ENCODE peak calls at places on chromosomes 16 and 17, in ten cellular contexts. V, O, B, J, Y, L, R, T, W and P are unnamed samples.
A peak's percentile ranks its signal among the peaks of the same experiment; 100 is the strongest.

GRCh38 chr17:48505788-48506187 is 25.0 kb downstream of the HOXB1 start:
- DNase-seq in V (peak; percentile 59), O (no peak), B (peak; percentile 51), J (peak; percentile 83), Y (peak; percentile 79), L (no peak), R (no peak), T (peak; percentile 84), W (no peak), P (peak; percentile 92)

GRCh38 chr17:70775667-70776066 is 606.3 kb downstream of the KCNJ2 start:
- DNase-seq in V (no peak), O (no peak), B (no peak), J (peak; percentile 4), Y (no peak), L (no peak), R (no peak), T (no peak), W (no peak), P (no peak)

GRCh38 chr16:23302045-23302956 is at the start of gene SCNN1B:
- DNase-seq in V (no peak), O (no peak), B (no peak), J (no peak), Y (no peak), L (no peak), R (peak; percentile 32), T (no peak), W (peak; percentile 86), P (peak; percentile 31)

GRCh38 chr16:35370617-35371016 is 1911.2 kb downstream of the TP53TG3F start:
- DNase-seq in V (no peak), O (no peak), B (no peak), J (no peak), Y (no peak), L (no peak), R (no peak), T (no peak), W (no peak), P (no peak)

GRCh38 chr16:88634141-88634993 is 4.0 kb upstream of the IL17C start:
- DNase-seq in V (peak; percentile 49), O (no peak), B (no peak), J (peak; percentile 82), Y (no peak), L (peak; percentile 78), R (no peak), T (peak; percentile 65), W (peak; percentile 74), P (peak; percentile 62)

GRCh38 chr17:68957944-68958343 is 2.8 kb upstream of the ABCA8 start:
- DNase-seq in V (no peak), O (no peak), B (no peak), J (no peak), Y (no peak), L (no peak), R (no peak), T (no peak), W (no peak), P (no peak)

GRCh38 chr16:2040450-2041105 is 7.1 kb downstream of the NTHL1 start:
- DNase-seq in V (no peak), O (no peak), B (no peak), J (peak; percentile 52), Y (no peak), L (no peak), R (no peak), T (no peak), W (no peak), P (no peak)

GRCh38 chr16:77945126-77945525 is 77.2 kb upstream of the CLEC3A start:
- DNase-seq in V (no peak), O (no peak), B (no peak), J (no peak), Y (no peak), L (no peak), R (no peak), T (peak; percentile 10), W (no peak), P (no peak)

GRCh38 chr17:48490391-48491026 is 40.3 kb downstream of the HOXB1 start:
- DNase-seq in V (no peak), O (no peak), B (no peak), J (no peak), Y (no peak), L (no peak), R (no peak), T (no peak), W (no peak), P (no peak)

GRCh38 chr17:36812762-36813161 is 124.5 kb upstream of the LHX1 start:
- DNase-seq in V (no peak), O (no peak), B (no peak), J (no peak), Y (no peak), L (no peak), R (no peak), T (no peak), W (no peak), P (no peak)

GRCh38 chr17:80035937-80036714 is at the start of gene CCDC40:
- DNase-seq in V (peak; percentile 84), O (peak; percentile 45), B (no peak), J (peak; percentile 90), Y (no peak), L (peak; percentile 92), R (peak; percentile 88), T (peak; percentile 73), W (peak; percentile 87), P (peak; percentile 62)

GRCh38 chr17:80034654-80034976 is 1.1 kb downstream of the TBC1D16 start:
- DNase-seq in V (no peak), O (no peak), B (no peak), J (no peak), Y (no peak), L (no peak), R (no peak), T (no peak), W (no peak), P (no peak)

GRCh38 chr17:80035687-80035936 is at the start of gene TBC1D16:
- DNase-seq in V (no peak), O (no peak), B (no peak), J (no peak), Y (no peak), L (no peak), R (no peak), T (no peak), W (no peak), P (no peak)

GRCh38 chr17:80034977-80035686 is 540 bp downstream of the TBC1D16 start:
- DNase-seq in V (peak; percentile 48), O (no peak), B (no peak), J (peak; percentile 55), Y (no peak), L (no peak), R (peak; percentile 37), T (peak; percentile 73), W (peak; percentile 54), P (peak; percentile 22)

GRCh38 chr17:80036715-80037477 is 454 bp downstream of the CCDC40 start:
- DNase-seq in V (no peak), O (no peak), B (no peak), J (peak; percentile 42), Y (no peak), L (no peak), R (no peak), T (peak; percentile 36), W (peak; percentile 37), P (peak; percentile 14)
- H3K4me3 ChIP-seq in V (peak overlapping the region; percentile 75), O (peak overlapping the region; percentile 96), B (peak overlapping the region; percentile 98), J (peak overlapping the region; percentile 63), Y (peak overlapping the region; percentile 83), L (peak overlapping the region; percentile 74), R (peak overlapping the region; percentile 77), T (peak overlapping the region; percentile 93), W (peak overlapping the region; percentile 87), P (peak overlapping the region; percentile 64)

GRCh38 chr16:8851761-8852403 is 16.9 kb downstream of the CARHSP1 start:
- DNase-seq in V (no peak), O (no peak), B (no peak), J (no peak), Y (no peak), L (no peak), R (no peak), T (no peak), W (no peak), P (no peak)

GRCh38 chr16:8854298-8854948 is 14.4 kb downstream of the CARHSP1 start:
- DNase-seq in V (no peak), O (no peak), B (no peak), J (peak; percentile 4), Y (no peak), L (no peak), R (no peak), T (no peak), W (peak; percentile 4), P (no peak)

GRCh38 chr16:8852534-8852933 is 16.3 kb downstream of the CARHSP1 start:
- DNase-seq in V (no peak), O (no peak), B (no peak), J (peak; percentile 27), Y (no peak), L (no peak), R (no peak), T (no peak), W (no peak), P (no peak)

GRCh38 chr16:8853611-8854010 is 15.2 kb downstream of the CARHSP1 start:
- DNase-seq in V (no peak), O (no peak), B (no peak), J (peak; percentile 10), Y (no peak), L (no peak), R (no peak), T (peak; percentile 71), W (no peak), P (no peak)

GRCh38 chr16:8853150-8853549 is 15.7 kb downstream of the CARHSP1 start:
- DNase-seq in V (no peak), O (no peak), B (no peak), J (peak; percentile 3), Y (no peak), L (no peak), R (no peak), T (no peak), W (no peak), P (no peak)
- H3K4me3 ChIP-seq in V (no peak overlapping the region), O (no peak overlapping the region), B (no peak overlapping the region), J (no peak overlapping the region), Y (no peak overlapping the region), L (no peak overlapping the region), R (no peak overlapping the region), T (no peak overlapping the region), W (no peak overlapping the region), P (no peak overlapping the region)

DNA sequence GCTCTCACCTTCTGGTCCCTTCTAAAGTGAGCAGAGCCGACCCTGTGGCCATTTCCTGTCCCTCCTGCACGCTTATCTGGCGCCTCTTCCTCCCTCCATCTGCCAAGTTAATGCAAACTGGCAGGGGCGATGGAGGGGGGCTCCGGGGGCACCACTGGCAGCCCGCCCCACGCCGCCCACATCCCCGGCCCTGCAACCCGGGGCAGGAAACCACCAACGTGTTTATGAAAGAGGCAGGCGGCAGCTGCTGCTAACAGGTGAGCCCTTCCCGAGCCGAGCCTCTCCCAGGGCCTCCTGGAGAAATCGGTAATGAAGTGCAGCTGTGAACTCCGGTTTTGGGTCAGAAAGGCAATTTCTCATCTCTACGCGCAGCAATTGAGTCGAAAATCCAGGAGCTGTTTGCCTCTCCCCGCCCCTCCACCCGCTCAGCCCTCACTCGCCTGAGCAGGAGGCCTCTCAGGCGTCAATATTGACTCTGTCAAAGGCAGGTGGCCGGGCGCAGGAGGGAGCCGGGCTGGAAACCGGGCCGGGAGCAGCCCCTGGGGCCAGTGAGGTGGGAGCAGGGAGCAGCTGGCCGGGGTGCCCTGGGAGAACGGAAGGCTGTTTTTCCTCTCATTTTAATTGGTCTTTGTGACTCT is 164.4 kb upstream of the GSE1 start:
- DNase-seq in V (peak; percentile 46), O (no peak), B (no peak), J (no peak), Y (no peak), L (no peak), R (peak; percentile 85), T (no peak), W (peak; percentile 71), P (peak; percentile 29)
- H3K4me3 ChIP-seq in V (no peak overlapping the region), O (no peak overlapping the region), B (no peak overlapping the region), J (no peak overlapping the region), Y (no peak overlapping the region), L (no peak overlapping the region), R (no peak overlapping the region), T (no peak overlapping the region), W (no peak overlapping the region), P (no peak overlapping the region)

GRCh38 chr16:17471745-17472075 is 950 bp upstream of the XYLT1 start:
- DNase-seq in V (no peak), O (no peak), B (peak; percentile 19), J (peak; percentile 90), Y (peak; percentile 47), L (no peak), R (no peak), T (no peak), W (no peak), P (no peak)
- H3K4me3 ChIP-seq in V (no peak overlapping the region), O (peak overlapping the region; percentile 75), B (peak overlapping the region; percentile 73), J (peak overlapping the region; percentile 84), Y (peak overlapping the region; percentile 60), L (no peak overlapping the region), R (no peak overlapping the region), T (no peak overlapping the region), W (no peak overlapping the region), P (no peak overlapping the region)